ENCODE peak calls at places on chromosomes 7 and 10, in six cellular contexts. F is T-helper 9 cell, O is A549, P is left ventricle myocardium superior, C is esophagus squamous epithelium, W is T-helper 1 cell. R is an unnamed sample.

GRCh38 chr10:21496285-21497176 is 29.0 kb downstream of the SKIDA1 start:
- DNase-seq in F (peak), O (peak), P (peak), C (no peak), W (peak), R (peak)

GRCh38 chr10:95236068-95236903 is 42.2 kb downstream of the ACSM6 start:
- DNase-seq in F (no peak), O (no peak), P (no peak), C (no peak), W (peak), R (no peak)

GRCh38 chr10:23980054-23980453 is 228.9 kb upstream of the KIAA1217 start:
- DNase-seq in F (no peak), O (no peak), P (no peak), C (no peak), W (no peak), R (no peak)

GRCh38 chr7:59079-59825 is 133.1 kb upstream of the FAM20C start:
- DNase-seq in F (no peak), O (no peak), P (peak), C (no peak), W (no peak), R (no peak)

GRCh38 chr10:122344741-122345258 is 29.7 kb upstream of the PLEKHA1 start:
- DNase-seq in F (no peak), O (no peak), P (peak), C (no peak), W (no peak), R (no peak)

GRCh38 chr10:56586391-56586790 is 225.3 kb upstream of the ZWINT start:
- DNase-seq in F (no peak), O (no peak), P (no peak), C (no peak), W (no peak), R (no peak)

GRCh38 chr10:93478873-93479272 is 3.3 kb downstream of the MYOF start:
- DNase-seq in F (no peak), O (no peak), P (no peak), C (no peak), W (no peak), R (no peak)

GRCh38 chr10:1431229-1431628 is 306.1 kb downstream of the ADARB2 start:
- DNase-seq in F (no peak), O (no peak), P (no peak), C (no peak), W (no peak), R (no peak)

GRCh38 chr7:99860281-99861127 is 16.3 kb downstream of the OR2AE1 start:
- DNase-seq in F (no peak), O (peak), P (no peak), C (no peak), W (no peak), R (no peak)

GRCh38 chr10:29343607-29344038 is 54.8 kb downstream of the LYZL1 start:
- DNase-seq in F (no peak), O (no peak), P (no peak), C (no peak), W (no peak), R (no peak)

GRCh38 chr10:126242352-126243260 is 145.7 kb downstream of the ADAM12 start:
- DNase-seq in F (no peak), O (no peak), P (peak), C (no peak), W (no peak), R (peak)

GRCh38 chr7:47573758-47574472 is 8.0 kb downstream of the TNS3 start:
- DNase-seq in F (no peak), O (peak), P (no peak), C (no peak), W (no peak), R (peak)

GRCh38 chr7:129363-130221 is 62.8 kb upstream of the FAM20C start:
- DNase-seq in F (no peak), O (no peak), P (peak), C (no peak), W (no peak), R (no peak)

GRCh38 chr7:107711301-107711700 is 32.6 kb upstream of the CBLL1 start:
- DNase-seq in F (no peak), O (no peak), P (no peak), C (no peak), W (no peak), R (no peak)

GRCh38 chr10:120456626-120457430 is at the start of gene PLPP4:
- DNase-seq in F (no peak), O (no peak), P (peak), C (no peak), W (no peak), R (no peak)

GRCh38 chr10:74738543-74738942 is 87.9 kb upstream of the KAT6B start:
- DNase-seq in F (no peak), O (no peak), P (no peak), C (no peak), W (no peak), R (no peak)

GRCh38 chr10:121152935-121153334 is 301.8 kb downstream of the WDR11 start:
- DNase-seq in F (no peak), O (no peak), P (no peak), C (no peak), W (no peak), R (no peak)

GRCh38 chr7:98293265-98293664 is 11.8 kb downstream of the BRI3 start:
- DNase-seq in F (no peak), O (no peak), P (no peak), C (no peak), W (no peak), R (no peak)

GRCh38 chr7:158911734-158912133 is 55.4 kb downstream of the DYNC2I1 start:
- DNase-seq in F (no peak), O (no peak), P (no peak), C (no peak), W (no peak), R (no peak)

GRCh38 chr10:128662520-128662919 is 536.3 kb upstream of the MKI67 start:
- DNase-seq in F (no peak), O (no peak), P (no peak), C (no peak), W (no peak), R (no peak)

GRCh38 chr10:77605466-77605865 is 32.1 kb downstream of the KCNMA1 start:
- DNase-seq in F (no peak), O (peak), P (no peak), C (no peak), W (no peak), R (no peak)

GRCh38 chr10:4748726-4749443 is 77.1 kb upstream of the AKR1E2 start:
- DNase-seq in F (no peak), O (no peak), P (no peak), C (no peak), W (no peak), R (no peak)

R was measured in caudate nucleus.